ENCODE peak calls at places on chromosome 6, in four cellular contexts. D is ascending aorta, A is astrocyte, C is right lobe of liver. Z is an unnamed sample. For H3K4me1, the result is how much of the 10 kb centered on the place peaks cover.

GRCh38 chr6:21265264-21266044 is 328.1 kb upstream of the SOX4 start:
- DNase-seq in D (no peak), A (peak), C (no peak), Z (no peak)

GRCh38 chr6:16669227-16669626 is 92.0 kb downstream of the ATXN1 start:
- DNase-seq in D (no peak), A (peak), C (no peak), Z (no peak)

GRCh38 chr6:156686429-156686939 is 90.7 kb upstream of the ARID1B start:
- DNase-seq in D (no peak), A (peak), C (peak), Z (no peak)

GRCh38 chr6:12785301-12785700 is 68.7 kb downstream of the PHACTR1 start:
- DNase-seq in D (no peak), A (no peak), C (no peak), Z (no peak)

GRCh38 chr6:56220078-56220477 is 27.3 kb downstream of the COL21A1 start:
- DNase-seq in D (no peak), A (no peak), C (no peak), Z (no peak)

GRCh38 chr6:75751443-75751842 is 2.4 kb downstream of the MYO6 start:
- DNase-seq in D (no peak), A (no peak), C (no peak), Z (no peak)

GRCh38 chr6:84758486-84758885 is 5.9 kb downstream of the TBX18 start:
- DNase-seq in D (no peak), A (no peak), C (no peak), Z (no peak)

GRCh38 chr6:108966855-108967755 is 118.9 kb downstream of the ARMC2 start:
- DNase-seq in D (peak), A (peak), C (no peak), Z (peak)

GRCh38 chr6:135475292-135475886 is 22.2 kb downstream of the AHI1 start:
- DNase-seq in D (no peak), A (no peak), C (no peak), Z (no peak)

GRCh38 chr6:26155066-26155925 is 68.1 kb downstream of the HFE start:
- DNase-seq in D (no peak), A (no peak), C (no peak), Z (no peak)

GRCh38 chr6:133097208-133097607 is 143.9 kb upstream of the EYA4 start:
- DNase-seq in D (no peak), A (no peak), C (no peak), Z (no peak)

GRCh38 chr6:33694401-33694931 is 17.0 kb downstream of the UQCC2 start:
- DNase-seq in D (no peak), A (peak), C (no peak), Z (peak)

GRCh38 chr6:16688984-16689636 is 72.2 kb downstream of the ATXN1 start:
- DNase-seq in D (no peak), A (peak), C (no peak), Z (no peak)

GRCh38 chr6:151485616-151486015 is 8.2 kb upstream of the CCDC170 start:
- DNase-seq in D (no peak), A (peak), C (no peak), Z (no peak)

GRCh38 chr6:96015321-96015790 is 418 bp upstream of the FUT9 start:
- DNase-seq in D (no peak), A (no peak), C (no peak), Z (peak)

GRCh38 chr6:17923401-17923863 is 64.0 kb downstream of the KIF13A start:
- DNase-seq in D (no peak), A (peak), C (no peak), Z (no peak)

GRCh38 chr6:128242765-128243403 is 277.5 kb downstream of the PTPRK start:
- DNase-seq in D (no peak), A (peak), C (no peak), Z (no peak)

GRCh38 chr6:20952605-20953004 is 418.3 kb downstream of the CDKAL1 start:
- DNase-seq in D (no peak), A (peak), C (no peak), Z (no peak)

GRCh38 chr6:130927305-130927704 is 100.1 kb downstream of the SMLR1 start:
- DNase-seq in D (no peak), A (peak), C (no peak), Z (no peak)

GRCh38 chr6:169316651-169317050 is 63.0 kb upstream of the THBS2 start:
- DNase-seq in D (no peak), A (peak), C (no peak), Z (no peak)

GRCh38 chr6:143441680-143442359 is 8.7 kb downstream of the ADAT2 start:
- DNase-seq in D (no peak), A (peak), C (no peak), Z (no peak)

GRCh38 chr6:143441010-143441409 is 9.5 kb downstream of the ADAT2 start:
- DNase-seq in D (no peak), A (no peak), C (no peak), Z (no peak)

GRCh38 chr6:143449082-143449481 is 1.4 kb downstream of the ADAT2 start:
- DNase-seq in D (no peak), A (no peak), C (no peak), Z (no peak)

GRCh38 chr6:143443096-143443495 is 7.4 kb downstream of the ADAT2 start:
- DNase-seq in D (no peak), A (no peak), C (peak), Z (no peak)
- H3K27ac ChIP-seq in D (no peak), A (no peak), C (no peak), Z (no peak)

GRCh38 chr6:48996461-48997119 is 466.5 kb downstream of the MMUT start:
- DNase-seq in D (no peak), A (no peak), C (no peak), Z (no peak)
- H3K4me3 ChIP-seq in D (no peak), A (no peak), C (no peak), Z (no peak)

GRCh38 chr6:42569102-42570028 is 5.5 kb downstream of the UBR2 start:
- DNase-seq in D (no peak), A (peak), C (no peak), Z (no peak)
- H3K4me1 ChIP-seq in D (under half), A (under half), C (under half), Z (half or more)

DNA sequence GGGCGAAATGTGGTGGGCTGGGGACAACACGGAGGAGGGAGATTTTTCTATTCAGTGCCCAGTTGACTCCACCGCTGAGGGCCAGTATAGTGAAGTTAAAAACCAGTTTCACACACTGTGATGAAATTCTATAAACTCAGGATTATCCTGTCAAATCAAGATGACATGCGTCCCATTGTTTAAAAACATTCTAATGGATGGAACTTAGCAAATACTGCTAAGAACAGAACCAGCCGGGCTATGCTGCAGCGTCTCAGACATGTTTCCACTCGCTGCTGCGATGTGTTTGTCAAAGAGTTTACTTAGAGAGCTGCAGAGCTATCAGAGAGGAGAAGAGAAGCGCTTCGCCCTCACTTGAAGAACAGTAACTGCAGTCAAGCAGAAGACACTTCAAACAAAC is 212.6 kb upstream of the FOXQ1 start:
- DNase-seq in D (no peak), A (no peak), C (no peak), Z (no peak)
- H3K27ac ChIP-seq in D (no peak), A (no peak), C (no peak), Z (no peak)

DNA sequence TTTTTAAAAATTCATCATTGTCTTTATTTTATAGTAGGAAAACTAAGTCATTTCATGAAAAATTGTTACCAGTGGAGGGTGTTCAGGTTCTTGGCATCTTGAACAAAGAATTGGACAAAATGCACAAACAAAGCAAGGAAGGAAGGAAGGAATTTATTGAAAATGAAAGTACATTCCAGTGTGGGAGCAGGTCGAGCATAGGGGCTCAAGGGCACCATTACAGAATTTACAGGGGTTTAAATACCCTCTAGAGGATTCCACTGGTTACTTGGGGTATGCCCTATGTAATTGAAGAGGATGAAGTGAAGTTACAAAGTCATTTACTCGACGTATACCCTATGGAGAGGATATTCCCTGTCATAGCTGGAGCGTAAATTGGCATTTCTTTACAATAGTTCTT is 37.4 kb upstream of the HDAC2 start:
- DNase-seq in D (no peak), A (no peak), C (no peak), Z (no peak)
- H3K4me3 ChIP-seq in D (peak), A (no peak), C (no peak), Z (no peak)